ENCODE peak calls at places on chromosomes 12 and 14, in eight cellular contexts. M, B, A, Q, J, D, H and P are unnamed samples.

GRCh38 chr12:124828264-124829007 is 35.2 kb downstream of the SCARB1 start:
- DNase-seq in M (no peak), B (peak), A (no peak), Q (peak), J (peak), D (no peak), H (no peak), P (peak)

GRCh38 chr12:124480469-124481256 is 86.7 kb downstream of the NCOR2 start:
- DNase-seq in M (no peak), B (peak), A (peak), Q (no peak), J (peak), D (no peak), H (no peak), P (peak)

GRCh38 chr12:70812124-70812523 is 108.4 kb downstream of the PTPRR start:
- DNase-seq in M (no peak), B (no peak), A (no peak), Q (no peak), J (no peak), D (no peak), H (no peak), P (no peak)

GRCh38 chr14:105774001-105774400 is 247.6 kb downstream of the TMEM121 start:
- DNase-seq in M (no peak), B (no peak), A (no peak), Q (no peak), J (no peak), D (no peak), H (no peak), P (no peak)

GRCh38 chr14:68797180-68797670 is 4.4 kb upstream of the ZFP36L1 start:
- DNase-seq in M (no peak), B (peak), A (peak), Q (no peak), J (no peak), D (no peak), H (no peak), P (no peak)

GRCh38 chr12:43675048-43675904 is 83.3 kb downstream of the PUS7L start:
- DNase-seq in M (no peak), B (no peak), A (no peak), Q (no peak), J (no peak), D (no peak), H (no peak), P (no peak)

GRCh38 chr12:105860556-105861207 is 278.1 kb downstream of the NUAK1 start:
- DNase-seq in M (no peak), B (no peak), A (no peak), Q (peak), J (no peak), D (no peak), H (no peak), P (no peak)

GRCh38 chr14:93220509-93220908 is 13.5 kb downstream of the UBR7 start:
- DNase-seq in M (no peak), B (no peak), A (no peak), Q (no peak), J (no peak), D (no peak), H (no peak), P (no peak)

GRCh38 chr14:105136401-105137322 is 31.9 kb downstream of the JAG2 start:
- DNase-seq in M (no peak), B (no peak), A (no peak), Q (no peak), J (no peak), D (no peak), H (no peak), P (no peak)

GRCh38 chr12:6187948-6188793 is 12.0 kb upstream of the CD9 start:
- DNase-seq in M (no peak), B (no peak), A (no peak), Q (no peak), J (no peak), D (no peak), H (no peak), P (no peak)
- TF ChIP-seq CTCF in M (no peak), B (no peak), A (no peak), Q (no peak), J (no peak), D (no peak), H (no peak), P (no peak)

GRCh38 chr12:1970331-1970900 is 33.8 kb downstream of the DCP1B start:
- DNase-seq in M (no peak), B (no peak), A (no peak), Q (no peak), J (no peak), D (no peak), H (no peak), P (no peak)

GRCh38 chr12:1974812-1975211 is 29.4 kb downstream of the DCP1B start:
- DNase-seq in M (no peak), B (no peak), A (no peak), Q (no peak), J (no peak), D (no peak), H (no peak), P (no peak)

GRCh38 chr12:1977109-1977508 is 27.1 kb downstream of the DCP1B start:
- DNase-seq in M (no peak), B (no peak), A (no peak), Q (no peak), J (no peak), D (no peak), H (no peak), P (no peak)

GRCh38 chr12:1972260-1972659 is 32.0 kb downstream of the DCP1B start:
- DNase-seq in M (no peak), B (no peak), A (no peak), Q (no peak), J (peak), D (peak), H (no peak), P (no peak)

GRCh38 chr12:1972856-1973317 is 31.4 kb downstream of the DCP1B start:
- DNase-seq in M (no peak), B (no peak), A (peak), Q (peak), J (no peak), D (peak), H (no peak), P (peak)
- H3K27ac ChIP-seq in M (peak), B (peak), A (peak), Q (peak), J (no peak), D (peak), H (peak), P (peak)

DNA sequence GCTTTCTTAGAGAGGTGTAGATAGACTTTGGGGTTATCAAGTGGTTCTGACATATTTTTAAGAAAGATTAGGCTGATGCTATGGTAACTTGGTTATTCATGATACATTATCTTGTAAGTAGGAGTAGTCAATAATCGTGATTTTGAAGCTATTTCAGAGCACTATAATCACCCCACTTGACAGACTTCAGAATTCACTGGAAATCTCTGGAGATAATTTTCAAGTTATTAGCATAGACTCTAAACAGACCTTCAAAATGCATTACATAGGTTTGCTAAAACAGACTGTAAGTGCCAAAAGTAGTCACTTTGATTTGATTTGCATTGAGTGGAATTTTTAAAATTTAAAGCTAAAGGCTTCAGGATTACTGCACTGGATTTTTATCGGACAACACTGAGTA is 74.3 kb downstream of the ERGIC2 start:
- DNase-seq in M (no peak), B (no peak), A (no peak), Q (no peak), J (no peak), D (no peak), H (no peak), P (no peak)
- TF ChIP-seq CTCF in M (no peak), B (no peak), A (no peak), Q (no peak), J (no peak), D (no peak), H (no peak), P (no peak)

DNA sequence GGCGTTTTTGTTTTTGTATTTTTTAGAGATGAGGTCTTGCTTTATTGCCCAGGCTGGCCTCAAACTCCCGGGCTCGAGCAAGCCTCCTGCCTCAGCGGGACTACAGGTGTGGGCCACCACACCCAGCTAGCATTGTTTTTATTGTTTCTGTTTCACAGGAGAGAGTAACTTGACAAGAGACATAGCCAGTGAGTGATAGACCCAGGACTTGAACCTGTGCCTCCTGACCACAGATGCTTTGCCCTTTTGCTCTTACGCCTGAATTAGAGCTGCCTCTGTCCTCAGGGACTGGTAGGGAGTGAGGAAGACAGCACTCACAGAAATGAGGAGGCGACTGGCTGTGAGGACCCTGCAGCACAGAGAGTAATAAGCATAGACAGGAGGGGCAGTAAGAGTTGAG is 2.3 kb downstream of the EVL start:
- DNase-seq in M (no peak), B (no peak), A (no peak), Q (no peak), J (no peak), D (no peak), H (no peak), P (no peak)
- H3K27ac ChIP-seq in M (no peak), B (peak), A (no peak), Q (no peak), J (no peak), D (no peak), H (no peak), P (no peak)

GRCh38 chr14:100025111-100025510 is 40.1 kb upstream of the EVL start:
- DNase-seq in M (peak), B (peak), A (no peak), Q (peak), J (peak), D (no peak), H (no peak), P (no peak)
- TF ChIP-seq CTCF in M (no peak), B (peak), A (no peak), Q (peak), J (peak), D (peak), H (no peak), P (no peak)

GRCh38 chr14:50820786-50821185 is 10.2 kb downstream of the NIN start:
- DNase-seq in M (no peak), B (no peak), A (no peak), Q (no peak), J (no peak), D (no peak), H (no peak), P (no peak)

GRCh38 chr14:50823763-50824636 is 7.0 kb downstream of the NIN start:
- DNase-seq in M (no peak), B (peak), A (no peak), Q (no peak), J (no peak), D (no peak), H (no peak), P (no peak)

GRCh38 chr14:50821471-50822464 is 9.2 kb downstream of the NIN start:
- DNase-seq in M (peak), B (peak), A (no peak), Q (no peak), J (peak), D (no peak), H (no peak), P (no peak)

GRCh38 chr14:50823051-50823762 is 7.8 kb downstream of the NIN start:
- DNase-seq in M (no peak), B (no peak), A (no peak), Q (no peak), J (no peak), D (no peak), H (no peak), P (no peak)

GRCh38 chr14:50822501-50823042 is 8.4 kb downstream of the NIN start:
- DNase-seq in M (no peak), B (no peak), A (no peak), Q (no peak), J (no peak), D (no peak), H (no peak), P (no peak)
- H3K27ac ChIP-seq in M (no peak), B (peak), A (no peak), Q (no peak), J (no peak), D (no peak), H (no peak), P (no peak)